ENCODE peak calls at places on chromosomes 11 and 22, in eight cellular contexts. W, N, J, E, O, K, H and Z are unnamed samples.
A peak's percentile ranks its signal among the peaks of the same experiment; 100 is the strongest.

GRCh38 chr11:60880635-60881282 is 13.4 kb downstream of the ZP1 start:
- DNase-seq in W (no peak), N (no peak), J (no peak), E (no peak), O (no peak), K (no peak), H (no peak), Z (peak; percentile 9)

GRCh38 chr11:111388431-111388830 is 9.4 kb upstream of the POU2AF1 start:
- DNase-seq in W (no peak), N (no peak), J (no peak), E (no peak), O (no peak), K (no peak), H (no peak), Z (no peak)

GRCh38 chr22:31020334-31020733 is 51.3 kb downstream of the TUG1 start:
- DNase-seq in W (no peak), N (no peak), J (no peak), E (no peak), O (no peak), K (no peak), H (no peak), Z (no peak)

GRCh38 chr11:95108159-95108611 is 18.5 kb downstream of the ENDOD1 start:
- DNase-seq in W (no peak), N (no peak), J (peak; percentile 34), E (no peak), O (no peak), K (no peak), H (no peak), Z (no peak)

GRCh38 chr22:30044369-30044768 is 35.9 kb upstream of the HORMAD2 start:
- DNase-seq in W (no peak), N (peak; percentile 53), J (peak; percentile 93), E (no peak), O (peak; percentile 37), K (no peak), H (peak; percentile 44), Z (no peak)

GRCh38 chr11:86377972-86378371 is 3.3 kb downstream of the CCDC81 start:
- DNase-seq in W (no peak), N (no peak), J (no peak), E (no peak), O (no peak), K (no peak), H (no peak), Z (no peak)

GRCh38 chr22:36986242-36986821 is 32.9 kb downstream of the TST start:
- DNase-seq in W (no peak), N (no peak), J (no peak), E (peak; percentile 67), O (no peak), K (no peak), H (peak; percentile 56), Z (no peak)

GRCh38 chr11:67572747-67573419 is 10.7 kb upstream of the GSTP1 start:
- DNase-seq in W (no peak), N (peak; percentile 82), J (peak; percentile 48), E (peak; percentile 68), O (peak; percentile 65), K (peak; percentile 70), H (peak; percentile 75), Z (no peak)

GRCh38 chr11:83827940-83828554 is 541.9 kb upstream of the CCDC90B start:
- DNase-seq in W (no peak), N (no peak), J (peak; percentile 52), E (peak; percentile 68), O (peak; percentile 18), K (no peak), H (no peak), Z (no peak)

DNA sequence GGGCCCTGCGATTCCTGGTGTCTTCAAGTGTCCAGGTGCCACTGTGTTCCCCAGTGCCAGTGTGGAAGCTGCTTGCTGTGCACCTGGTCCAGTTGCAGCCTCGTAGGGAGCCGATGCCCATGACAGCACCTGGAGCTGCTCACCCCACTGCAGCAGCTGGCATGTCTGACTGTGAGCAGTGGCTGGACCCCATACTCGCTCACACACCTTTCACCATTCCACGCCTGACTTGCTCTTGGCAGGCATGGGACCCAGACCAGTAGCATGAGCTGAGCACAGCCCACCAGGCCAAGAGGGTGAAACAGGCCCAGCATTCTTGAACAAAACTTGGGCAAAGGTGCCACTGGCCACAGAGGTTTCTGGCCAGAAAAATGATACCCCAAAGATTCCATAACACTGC is 124.5 kb upstream of the THY1 start:
- DNase-seq in W (no peak), N (no peak), J (no peak), E (no peak), O (no peak), K (no peak), H (no peak), Z (no peak)
- TF ChIP-seq CTCF in W (no peak), N (no peak), J (no peak), E (no peak), O (no peak), K (no peak), H (no peak), Z (no peak)

GRCh38 chr11:118621898-118622375 is 14.5 kb downstream of the PHLDB1 start:
- DNase-seq in W (no peak), N (no peak), J (no peak), E (no peak), O (no peak), K (no peak), H (no peak), Z (no peak)

GRCh38 chr11:118623291-118623655 is 15.9 kb downstream of the PHLDB1 start:
- DNase-seq in W (peak; percentile 72), N (no peak), J (peak; percentile 54), E (no peak), O (no peak), K (no peak), H (no peak), Z (no peak)

GRCh38 chr11:118620529-118621070 is 13.2 kb downstream of the PHLDB1 start:
- DNase-seq in W (peak; percentile 67), N (no peak), J (no peak), E (no peak), O (no peak), K (no peak), H (no peak), Z (no peak)

GRCh38 chr11:118621071-118621815 is 13.8 kb downstream of the PHLDB1 start:
- DNase-seq in W (peak; percentile 94), N (peak; percentile 96), J (peak; percentile 86), E (peak; percentile 61), O (peak; percentile 51), K (no peak), H (peak; percentile 69), Z (peak; percentile 91)

GRCh38 chr11:118622376-118623290 is 15.2 kb downstream of the PHLDB1 start:
- DNase-seq in W (peak; percentile 77), N (no peak), J (peak; percentile 69), E (peak; percentile 16), O (peak; percentile 68), K (no peak), H (no peak), Z (peak; percentile 55)
- TF ChIP-seq POLR2A in W (peak; percentile 56), N (no peak), J (peak; percentile 95), E (no peak), O (no peak), K (no peak), H (no peak), Z (no peak)

GRCh38 chr11:124760806-124761205 is 1.3 kb downstream of the ESAM start:
- DNase-seq in W (no peak), N (no peak), J (no peak), E (no peak), O (no peak), K (no peak), H (no peak), Z (no peak)

GRCh38 chr11:124761301-124762021 is 629 bp downstream of the ESAM start:
- DNase-seq in W (no peak), N (no peak), J (no peak), E (no peak), O (no peak), K (no peak), H (no peak), Z (no peak)

GRCh38 chr11:124762077-124762623 is at the start of gene ESAM:
- DNase-seq in W (peak; percentile 82), N (no peak), J (no peak), E (no peak), O (no peak), K (no peak), H (peak; percentile 49), Z (no peak)

GRCh38 chr11:124763156-124763947 is 1.3 kb upstream of the ESAM start:
- DNase-seq in W (peak; percentile 89), N (peak; percentile 86), J (peak; percentile 60), E (peak; percentile 76), O (peak; percentile 61), K (peak; percentile 85), H (peak; percentile 90), Z (peak; percentile 84)

DNA sequence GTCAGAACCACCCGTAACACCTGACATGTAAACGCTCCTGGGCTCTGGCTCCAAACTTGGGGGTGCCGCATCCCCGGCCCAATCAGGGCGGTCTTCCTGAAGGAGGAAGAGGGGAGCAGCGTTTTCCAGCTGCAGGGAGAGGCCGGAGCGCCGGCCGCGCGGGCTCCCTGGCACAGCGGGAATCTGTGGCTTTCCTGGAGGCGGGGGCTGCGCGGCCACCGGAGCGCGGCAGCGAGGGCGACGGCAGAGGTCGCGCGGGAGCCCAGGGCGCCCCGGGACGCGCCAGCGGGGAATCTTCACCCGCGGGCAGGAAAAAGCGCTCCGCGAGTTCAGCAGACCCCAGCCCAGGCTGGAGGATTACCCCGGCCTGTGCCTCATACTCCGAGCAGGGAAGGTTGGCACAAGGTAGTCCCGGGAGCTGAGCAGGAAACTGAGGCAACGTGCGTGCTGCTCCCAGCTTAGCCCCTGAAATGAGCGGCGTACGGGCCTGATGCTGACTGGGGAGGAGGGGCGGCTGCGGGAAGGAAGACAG is 600 bp upstream of the ESAM start:
- DNase-seq in W (no peak), N (no peak), J (no peak), E (no peak), O (no peak), K (no peak), H (no peak), Z (no peak)
- H3K4me3 ChIP-seq in W (peak overlapping the region; percentile 83), N (peak overlapping the region; percentile 44), J (peak overlapping the region; percentile 32), E (no peak overlapping the region), O (peak overlapping the region; percentile 66), K (peak overlapping the region; percentile 55), H (peak overlapping the region; percentile 21), Z (peak overlapping the region; percentile 54)

DNA sequence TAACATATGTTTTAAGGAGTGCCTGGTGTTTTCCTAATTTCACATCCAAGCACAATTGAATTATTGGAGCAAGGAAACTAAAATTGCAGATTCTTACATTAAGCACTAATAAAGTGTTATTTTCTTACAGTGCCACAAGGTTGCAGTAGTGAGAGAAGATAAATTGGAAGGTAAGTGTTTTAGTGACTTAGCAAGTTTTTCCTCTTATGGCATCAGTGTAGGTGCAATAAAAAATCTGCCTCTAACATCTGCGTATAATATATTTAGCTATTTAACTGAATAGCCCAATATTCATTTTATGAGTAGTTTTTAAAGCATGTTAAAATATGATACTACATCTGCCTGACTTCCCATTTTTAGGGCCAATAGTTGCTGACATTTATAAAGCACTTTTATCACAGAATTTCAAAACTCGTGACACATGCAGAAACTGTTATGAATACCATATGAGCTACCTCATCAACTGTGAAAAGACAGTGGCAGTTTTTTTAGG is 19.0 kb downstream of the POLD3 start:
- DNase-seq in W (no peak), N (no peak), J (peak; percentile 87), E (peak; percentile 53), O (peak; percentile 33), K (no peak), H (no peak), Z (no peak)
- TF ChIP-seq CTCF in W (peak; percentile 50), N (peak; percentile 52), J (peak; percentile 60), E (peak; percentile 22), O (peak; percentile 45), K (peak; percentile 57), H (peak; percentile 64), Z (peak; percentile 51)

GRCh38 chr22:20981787-20982562 is at the start of gene LZTR1:
- DNase-seq in W (peak; percentile 91), N (peak; percentile 89), J (peak; percentile 82), E (peak; percentile 90), O (peak; percentile 50), K (peak; percentile 93), H (peak; percentile 78), Z (peak; percentile 80)
- TF ChIP-seq POLR2A in W (peak; percentile 90), N (peak; percentile 95), J (peak; percentile 85), E (peak; percentile 93), O (peak; percentile 97), K (peak; percentile 85), H (peak; percentile 94), Z (peak; percentile 87)